ENCODE peak calls at places on chromosomes 12 and 14, in six cellular contexts. One of them, this sample, is unnamed.
A peak's percentile ranks its signal among the peaks of the same experiment; 100 is the strongest.

GRCh38 chr12:70885952-70886351 is 34.6 kb downstream of the PTPRR start:
- DNase-seq in stomach: no peak
- DNase-seq in osteoblast: no peak
- DNase-seq in HCT116: no peak
- DNase-seq in esophagus squamous epithelium: no peak
- DNase-seq in pancreas: no peak
- DNase-seq in this sample: no peak

GRCh38 chr12:67410667-67411067 is 141.5 kb downstream of the CAND1 start:
- DNase-seq in stomach: no peak
- DNase-seq in esophagus squamous epithelium: no peak
- DNase-seq in osteoblast: no peak
- DNase-seq in pancreas: peak; percentile 21
- DNase-seq in HCT116: no peak
- DNase-seq in this sample: no peak

GRCh38 chr12:46401703-46402102 is 29.1 kb upstream of the SLC38A2 start:
- DNase-seq in esophagus squamous epithelium: no peak
- DNase-seq in HCT116: no peak
- DNase-seq in pancreas: peak; percentile 27
- DNase-seq in stomach: no peak
- DNase-seq in osteoblast: no peak
- DNase-seq in this sample: no peak

GRCh38 chr14:96130854-96131253 is 73.8 kb upstream of the BDKRB2 start:
- DNase-seq in HCT116: no peak
- DNase-seq in stomach: no peak
- DNase-seq in pancreas: no peak
- DNase-seq in osteoblast: no peak
- DNase-seq in esophagus squamous epithelium: no peak
- DNase-seq in this sample: no peak

GRCh38 chr12:24049771-24050170 is 100.3 kb upstream of the SOX5 start:
- DNase-seq in stomach: no peak
- DNase-seq in HCT116: no peak
- DNase-seq in esophagus squamous epithelium: no peak
- DNase-seq in pancreas: no peak
- DNase-seq in osteoblast: no peak
- DNase-seq in this sample: no peak

GRCh38 chr14:104372390-104373054 is 207.0 kb upstream of the C14orf180 start:
- DNase-seq in esophagus squamous epithelium: no peak
- DNase-seq in stomach: no peak
- DNase-seq in HCT116: no peak
- DNase-seq in pancreas: no peak
- DNase-seq in osteoblast: no peak
- DNase-seq in this sample: no peak

GRCh38 chr14:88013750-88014349 is 8.9 kb downstream of the GPR65 start:
- DNase-seq in stomach: peak; percentile 74
- DNase-seq in pancreas: peak; percentile 47
- DNase-seq in HCT116: peak; percentile 12
- DNase-seq in esophagus squamous epithelium: no peak
- DNase-seq in osteoblast: no peak
- DNase-seq in this sample: peak; percentile 70

GRCh38 chr12:118164798-118165486 is 29.0 kb downstream of the PEBP1 start:
- DNase-seq in esophagus squamous epithelium: no peak
- DNase-seq in HCT116: peak; percentile 18
- DNase-seq in pancreas: no peak
- DNase-seq in osteoblast: peak; percentile 92
- DNase-seq in stomach: no peak
- DNase-seq in this sample: no peak

GRCh38 chr12:12033589-12034223 is 37.0 kb upstream of the BCL2L14 start:
- DNase-seq in esophagus squamous epithelium: no peak
- DNase-seq in HCT116: no peak
- DNase-seq in stomach: no peak
- DNase-seq in pancreas: no peak
- DNase-seq in osteoblast: no peak
- DNase-seq in this sample: no peak

GRCh38 chr12:120381752-120382419 is 12.9 kb upstream of the MSI1 start:
- DNase-seq in esophagus squamous epithelium: no peak
- DNase-seq in pancreas: no peak
- DNase-seq in HCT116: no peak
- DNase-seq in osteoblast: no peak
- DNase-seq in stomach: no peak
- DNase-seq in this sample: no peak

GRCh38 chr12:123808167-123808566 is 46.1 kb downstream of the DNAH10 start:
- DNase-seq in esophagus squamous epithelium: no peak
- DNase-seq in HCT116: peak; percentile 6
- DNase-seq in osteoblast: peak; percentile 86
- DNase-seq in stomach: no peak
- DNase-seq in pancreas: no peak
- DNase-seq in this sample: no peak

GRCh38 chr12:57340104-57340503 is 89.1 kb upstream of the STAC3 start:
- DNase-seq in esophagus squamous epithelium: no peak
- DNase-seq in stomach: peak; percentile 37
- DNase-seq in pancreas: no peak
- DNase-seq in osteoblast: peak; percentile 90
- DNase-seq in HCT116: no peak
- DNase-seq in this sample: peak; percentile 33

GRCh38 chr12:13222076-13222475 is 25.6 kb downstream of the EMP1 start:
- DNase-seq in osteoblast: no peak
- DNase-seq in HCT116: no peak
- DNase-seq in esophagus squamous epithelium: no peak
- DNase-seq in pancreas: peak; percentile 31
- DNase-seq in stomach: peak; percentile 59
- DNase-seq in this sample: peak; percentile 90

GRCh38 chr14:74886001-74886400 is 4.3 kb downstream of the DLST start:
- DNase-seq in HCT116: no peak
- DNase-seq in stomach: no peak
- DNase-seq in esophagus squamous epithelium: no peak
- DNase-seq in osteoblast: peak; percentile 92
- DNase-seq in pancreas: no peak
- DNase-seq in this sample: no peak

DNA sequence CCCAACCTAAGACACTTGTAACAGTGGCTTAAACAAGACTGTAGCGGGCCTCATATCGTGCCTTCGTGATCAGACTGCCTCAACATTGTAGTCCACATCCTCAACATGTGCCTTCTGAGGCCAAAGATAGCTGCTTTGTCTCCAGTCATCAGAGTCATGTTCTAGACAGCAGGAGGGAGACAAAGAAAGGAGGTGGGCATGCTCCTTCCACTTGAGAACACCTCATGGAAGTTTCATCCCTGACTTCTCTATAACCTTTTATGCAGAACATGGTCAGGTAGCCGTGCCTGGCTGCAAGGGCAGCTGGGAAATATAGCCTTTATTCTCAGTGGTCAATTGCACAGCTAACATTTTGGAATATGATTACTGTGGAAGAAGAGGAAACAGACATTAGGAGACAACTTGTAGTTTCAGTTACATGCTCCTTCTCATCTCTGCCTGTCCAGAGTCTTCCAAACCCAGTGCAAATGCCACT is 25.3 kb upstream of the DHRS2 start:
- DNase-seq in osteoblast: no peak
- DNase-seq in HCT116: no peak
- DNase-seq in stomach: no peak
- DNase-seq in esophagus squamous epithelium: no peak
- DNase-seq in pancreas: no peak
- DNase-seq in this sample: no peak
- H3K4me1 ChIP-seq in osteoblast: peaks cover 6% of the 10 kb centered on the region
- H3K4me1 ChIP-seq in HCT116: no peaks in the 10 kb centered on the region
- H3K4me1 ChIP-seq in stomach: peaks cover 48% of the 10 kb centered on the region
- H3K4me1 ChIP-seq in esophagus squamous epithelium: peaks cover 16% of the 10 kb centered on the region
- H3K4me1 ChIP-seq in pancreas: peaks cover 58% of the 10 kb centered on the region
- H3K4me1 ChIP-seq in this sample: peaks cover 4% of the 10 kb centered on the region

DNA sequence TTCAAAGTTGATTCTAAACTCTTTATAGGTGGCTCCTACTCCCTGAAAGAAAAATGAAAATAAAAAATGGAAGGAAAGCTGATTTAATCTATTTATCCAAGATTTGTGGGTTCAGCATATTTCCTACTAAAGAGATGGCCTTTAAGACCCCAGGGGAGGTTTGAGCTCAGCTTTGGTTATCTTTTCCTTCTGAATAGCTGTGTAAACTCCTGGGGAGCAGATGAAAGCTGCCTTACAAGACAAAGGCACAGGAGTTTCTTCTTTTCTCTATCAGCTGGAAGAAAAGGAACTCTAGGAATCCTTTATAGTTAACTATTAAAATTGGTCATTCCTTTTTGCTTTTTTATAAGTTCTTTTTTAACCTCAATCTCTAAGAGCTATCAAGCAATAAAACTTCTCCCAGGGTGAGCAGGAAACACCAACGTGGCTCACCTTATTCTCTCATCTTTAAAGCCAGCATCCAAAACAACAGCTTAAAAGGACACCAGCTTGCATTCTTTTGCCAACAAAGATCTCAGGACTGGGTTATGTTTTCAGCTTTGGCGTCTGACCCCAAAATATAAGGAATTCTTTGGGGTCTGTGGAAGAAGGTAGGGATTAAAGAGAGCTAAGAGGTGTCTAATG is 371.7 kb upstream of the KITLG start:
- DNase-seq in pancreas: no peak
- DNase-seq in esophagus squamous epithelium: no peak
- DNase-seq in stomach: no peak
- DNase-seq in HCT116: no peak
- DNase-seq in osteoblast: no peak
- DNase-seq in this sample: no peak
- H3K4me1 ChIP-seq in pancreas: peaks cover 7% of the 10 kb centered on the region
- H3K4me1 ChIP-seq in esophagus squamous epithelium: peaks cover 1% of the 10 kb centered on the region
- H3K4me1 ChIP-seq in stomach: peaks cover 4% of the 10 kb centered on the region
- H3K4me1 ChIP-seq in HCT116: peaks cover 82% of the 10 kb centered on the region
- H3K4me1 ChIP-seq in osteoblast: peaks cover 14% of the 10 kb centered on the region
- H3K4me1 ChIP-seq in this sample: no peaks in the 10 kb centered on the region

GRCh38 chr12:54032627-54033100 is at the start of gene HOXC5:
- DNase-seq in stomach: peak; percentile 84
- DNase-seq in pancreas: peak; percentile 55
- DNase-seq in esophagus squamous epithelium: no peak
- DNase-seq in HCT116: peak; percentile 54
- DNase-seq in osteoblast: peak; percentile 98
- DNase-seq in this sample: peak; percentile 65

GRCh38 chr12:54030889-54031860 is 1.7 kb upstream of the HOXC5 start:
- DNase-seq in HCT116: no peak
- DNase-seq in pancreas: no peak
- DNase-seq in osteoblast: no peak
- DNase-seq in stomach: no peak
- DNase-seq in esophagus squamous epithelium: no peak
- DNase-seq in this sample: no peak

GRCh38 chr12:54033106-54033979 is 493 bp downstream of the HOXC5 start:
- DNase-seq in osteoblast: peak; percentile 95
- DNase-seq in HCT116: no peak
- DNase-seq in esophagus squamous epithelium: no peak
- DNase-seq in pancreas: no peak
- DNase-seq in stomach: peak; percentile 54
- DNase-seq in this sample: no peak

GRCh38 chr12:54030442-54030801 is 2.2 kb downstream of the HOXC6 start:
- DNase-seq in stomach: no peak
- DNase-seq in esophagus squamous epithelium: no peak
- DNase-seq in HCT116: no peak
- DNase-seq in osteoblast: no peak
- DNase-seq in pancreas: no peak
- DNase-seq in this sample: no peak

GRCh38 chr12:54032220-54032619 is 630 bp upstream of the HOXC5 start:
- DNase-seq in osteoblast: no peak
- DNase-seq in HCT116: no peak
- DNase-seq in pancreas: no peak
- DNase-seq in esophagus squamous epithelium: no peak
- DNase-seq in stomach: no peak
- DNase-seq in this sample: no peak
- H3K4me1 ChIP-seq in osteoblast: peaks cover 19% of the 10 kb centered on the region
- H3K4me1 ChIP-seq in HCT116: peaks cover 7% of the 10 kb centered on the region
- H3K4me1 ChIP-seq in pancreas: no peaks in the 10 kb centered on the region
- H3K4me1 ChIP-seq in esophagus squamous epithelium: peaks cover 85% of the 10 kb centered on the region
- H3K4me1 ChIP-seq in stomach: peaks cover 64% of the 10 kb centered on the region
- H3K4me1 ChIP-seq in this sample: no peaks in the 10 kb centered on the region

DNA sequence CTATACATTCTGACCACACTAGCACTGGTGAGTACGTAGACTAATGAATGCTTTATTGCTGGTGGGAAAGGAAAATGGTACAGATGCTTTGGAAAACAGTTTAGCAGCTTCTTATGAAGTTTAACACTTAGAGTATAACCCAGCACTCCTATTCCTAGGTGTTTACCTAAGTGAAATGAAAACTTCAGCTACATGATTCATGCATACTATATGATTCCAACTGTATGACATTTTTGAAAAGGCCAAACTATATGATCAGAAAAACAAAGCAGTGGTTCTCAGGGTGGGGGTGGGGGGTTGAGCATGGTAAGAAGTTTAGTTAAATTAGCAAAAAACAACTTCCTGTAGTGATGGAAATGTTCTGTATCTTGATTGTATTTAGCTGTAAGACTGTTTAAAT is 22.1 kb upstream of the ARID4A start:
- DNase-seq in esophagus squamous epithelium: no peak
- DNase-seq in osteoblast: no peak
- DNase-seq in HCT116: no peak
- DNase-seq in stomach: no peak
- DNase-seq in pancreas: no peak
- DNase-seq in this sample: no peak
- H3K4me1 ChIP-seq in esophagus squamous epithelium: peaks cover 27% of the 10 kb centered on the region
- H3K4me1 ChIP-seq in osteoblast: peaks cover 7% of the 10 kb centered on the region
- H3K4me1 ChIP-seq in HCT116: no peaks in the 10 kb centered on the region
- H3K4me1 ChIP-seq in stomach: peaks cover 69% of the 10 kb centered on the region
- H3K4me1 ChIP-seq in pancreas: peaks cover 29% of the 10 kb centered on the region
- H3K4me1 ChIP-seq in this sample: peaks cover 3% of the 10 kb centered on the region

This sample was measured in colonic mucosa.